ENCODE peak calls at places on chromosomes 6 and 20, in five cellular contexts. One of them, this sample, is unnamed.
A peak's percentile ranks its signal among the peaks of the same experiment; 100 is the strongest.

GRCh38 chr6:88814909-88815308 is 148.5 kb downstream of the RNGTT start:
- DNase-seq in K562: no peak
- DNase-seq in HepG2: peak; percentile 33
- DNase-seq in endothelial cell of umbilical vein: no peak
- DNase-seq in GM12878: no peak
- DNase-seq in this sample: peak; percentile 7

GRCh38 chr6:158737710-158738615 is 81.2 kb downstream of the EZR start:
- DNase-seq in K562: no peak
- DNase-seq in HepG2: no peak
- DNase-seq in endothelial cell of umbilical vein: no peak
- DNase-seq in GM12878: no peak
- DNase-seq in this sample: peak; percentile 47

GRCh38 chr6:17305219-17306001 is 24.2 kb downstream of the RBM24 start:
- DNase-seq in K562: no peak
- DNase-seq in HepG2: no peak
- DNase-seq in endothelial cell of umbilical vein: no peak
- DNase-seq in GM12878: no peak
- DNase-seq in this sample: no peak

GRCh38 chr6:170152989-170153388 is 137.9 kb downstream of the DLL1 start:
- DNase-seq in K562: peak; percentile 28
- DNase-seq in HepG2: peak; percentile 32
- DNase-seq in endothelial cell of umbilical vein: no peak
- DNase-seq in GM12878: no peak
- DNase-seq in this sample: no peak

GRCh38 chr6:14711056-14711703 is 534.7 kb upstream of the JARID2 start:
- DNase-seq in K562: peak; percentile 76
- DNase-seq in HepG2: peak; percentile 28
- DNase-seq in endothelial cell of umbilical vein: no peak
- DNase-seq in GM12878: no peak
- DNase-seq in this sample: peak; percentile 19

GRCh38 chr6:52227495-52227894 is 16.8 kb downstream of the IL17F start:
- DNase-seq in K562: no peak
- DNase-seq in HepG2: no peak
- DNase-seq in endothelial cell of umbilical vein: no peak
- DNase-seq in GM12878: peak; percentile 94
- DNase-seq in this sample: no peak

GRCh38 chr6:86031713-86032112 is 389.0 kb upstream of the SYNCRIP start:
- DNase-seq in K562: no peak
- DNase-seq in HepG2: no peak
- DNase-seq in endothelial cell of umbilical vein: no peak
- DNase-seq in GM12878: no peak
- DNase-seq in this sample: no peak

GRCh38 chr6:13413906-13414555 is 73.4 kb downstream of the GFOD1 start:
- DNase-seq in K562: no peak
- DNase-seq in HepG2: no peak
- DNase-seq in endothelial cell of umbilical vein: no peak
- DNase-seq in GM12878: no peak
- DNase-seq in this sample: no peak

GRCh38 chr20:21182832-21183563 is 57.1 kb downstream of the KIZ start:
- DNase-seq in K562: no peak
- DNase-seq in HepG2: no peak
- DNase-seq in endothelial cell of umbilical vein: no peak
- DNase-seq in GM12878: no peak
- DNase-seq in this sample: no peak

GRCh38 chr6:43205849-43206248 is 23.4 kb downstream of the DNPH1 start:
- DNase-seq in K562: no peak
- DNase-seq in HepG2: no peak
- DNase-seq in endothelial cell of umbilical vein: no peak
- DNase-seq in GM12878: no peak
- DNase-seq in this sample: no peak

GRCh38 chr6:4606681-4607025 is 169.6 kb upstream of the CDYL start:
- DNase-seq in K562: no peak
- DNase-seq in HepG2: no peak
- DNase-seq in endothelial cell of umbilical vein: no peak
- DNase-seq in GM12878: no peak
- DNase-seq in this sample: no peak

GRCh38 chr6:56359201-56359899 is 112.0 kb upstream of the COL21A1 start:
- DNase-seq in K562: peak; percentile 63
- DNase-seq in HepG2: peak; percentile 74
- DNase-seq in endothelial cell of umbilical vein: peak; percentile 83
- DNase-seq in GM12878: peak; percentile 26
- DNase-seq in this sample: peak; percentile 47

GRCh38 chr6:142271476-142271875 is 30.3 kb upstream of the ADGRG6 start:
- DNase-seq in K562: no peak
- DNase-seq in HepG2: no peak
- DNase-seq in endothelial cell of umbilical vein: no peak
- DNase-seq in GM12878: no peak
- DNase-seq in this sample: no peak

GRCh38 chr6:3750324-3751018 is 1.0 kb downstream of the PXDC1 start:
- DNase-seq in K562: peak; percentile 57
- DNase-seq in HepG2: peak; percentile 62
- DNase-seq in endothelial cell of umbilical vein: peak; percentile 70
- DNase-seq in GM12878: no peak
- DNase-seq in this sample: no peak

GRCh38 chr6:154284313-154284853 is 72.2 kb downstream of the IPCEF1 start:
- DNase-seq in K562: no peak
- DNase-seq in HepG2: no peak
- DNase-seq in endothelial cell of umbilical vein: no peak
- DNase-seq in GM12878: no peak
- DNase-seq in this sample: no peak

GRCh38 chr6:147507162-147508072 is 1.1 kb upstream of the SAMD5 start:
- DNase-seq in K562: peak; percentile 20
- DNase-seq in HepG2: no peak
- DNase-seq in endothelial cell of umbilical vein: peak; percentile 26
- DNase-seq in GM12878: no peak
- DNase-seq in this sample: peak; percentile 20

GRCh38 chr6:147510949-147511590 is 2.6 kb downstream of the SAMD5 start:
- DNase-seq in K562: no peak
- DNase-seq in HepG2: peak; percentile 13
- DNase-seq in endothelial cell of umbilical vein: no peak
- DNase-seq in GM12878: no peak
- DNase-seq in this sample: peak; percentile 6

GRCh38 chr6:147509900-147510299 is 1.4 kb downstream of the SAMD5 start:
- DNase-seq in K562: no peak
- DNase-seq in HepG2: peak; percentile 7
- DNase-seq in endothelial cell of umbilical vein: peak; percentile 20
- DNase-seq in GM12878: no peak
- DNase-seq in this sample: no peak

GRCh38 chr6:147508073-147508870 is at the start of gene SAMD5:
- DNase-seq in K562: peak; percentile 89
- DNase-seq in HepG2: peak; percentile 4
- DNase-seq in endothelial cell of umbilical vein: peak; percentile 82
- DNase-seq in GM12878: no peak
- DNase-seq in this sample: peak; percentile 62

GRCh38 chr6:147508871-147509608 is 550 bp downstream of the SAMD5 start:
- DNase-seq in K562: peak; percentile 52
- DNase-seq in HepG2: no peak
- DNase-seq in endothelial cell of umbilical vein: peak; percentile 10
- DNase-seq in GM12878: no peak
- DNase-seq in this sample: peak; percentile 3
- TF ChIP-seq MYC in K562: no peak
- TF ChIP-seq MYC in HepG2: no peak
- TF ChIP-seq MYC in endothelial cell of umbilical vein: no peak
- TF ChIP-seq MYC in GM12878: no peak
- TF ChIP-seq MYC in this sample: no peak

DNA sequence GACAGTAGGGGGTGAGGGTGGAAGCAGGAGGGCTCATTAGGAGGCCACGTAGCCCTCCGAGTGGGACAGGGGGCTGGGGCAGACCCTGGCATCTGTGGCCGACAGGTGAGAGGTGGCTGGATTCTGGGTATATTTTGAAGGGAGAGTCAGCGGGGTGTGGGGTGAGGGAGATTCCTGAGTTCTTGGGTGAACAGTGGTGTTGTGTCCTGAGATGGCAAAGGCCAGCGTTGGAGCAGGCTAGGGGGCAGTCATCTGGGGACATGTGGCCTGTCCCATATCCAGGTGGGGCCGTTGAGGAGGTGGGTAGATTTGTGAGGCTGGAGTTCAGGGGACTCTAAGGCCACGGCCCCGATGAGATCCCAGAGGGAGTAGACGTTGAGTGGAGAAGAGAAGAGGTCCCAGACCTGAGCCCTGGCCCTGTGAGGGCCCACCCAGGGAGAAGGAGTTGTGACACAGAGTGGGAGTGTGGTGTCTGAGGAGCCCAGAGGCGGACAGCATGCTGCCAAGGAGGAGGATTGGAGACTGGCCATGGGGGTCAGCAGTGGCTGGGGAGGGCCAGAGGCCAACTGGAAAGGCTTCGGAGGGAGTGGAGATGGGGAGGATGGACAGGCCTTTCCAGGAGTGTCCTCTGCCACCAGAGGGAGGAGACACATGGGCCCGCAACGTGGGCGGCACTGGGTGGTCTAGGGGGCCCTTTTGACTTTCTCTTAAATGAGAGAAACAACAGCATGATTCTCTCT is 19.6 kb downstream of the PACSIN1 start:
- DNase-seq in K562: no peak
- DNase-seq in HepG2: no peak
- DNase-seq in endothelial cell of umbilical vein: no peak
- DNase-seq in GM12878: no peak
- DNase-seq in this sample: no peak
- H3K4me2 ChIP-seq in K562: no peak overlapping the region
- H3K4me2 ChIP-seq in HepG2: no peak overlapping the region
- H3K4me2 ChIP-seq in endothelial cell of umbilical vein: no peak overlapping the region
- H3K4me2 ChIP-seq in GM12878: no peak overlapping the region
- H3K4me2 ChIP-seq in this sample: no peak overlapping the region

GRCh38 chr20:34705383-34706021 is 1.4 kb downstream of the TP53INP2 start:
- DNase-seq in K562: peak; percentile 29
- DNase-seq in HepG2: peak; percentile 73
- DNase-seq in endothelial cell of umbilical vein: peak; percentile 58
- DNase-seq in GM12878: no peak
- DNase-seq in this sample: peak; percentile 65
- TF ChIP-seq CTCF in K562: peak; percentile 53
- TF ChIP-seq CTCF in HepG2: peak; percentile 70
- TF ChIP-seq CTCF in endothelial cell of umbilical vein: no peak
- TF ChIP-seq CTCF in GM12878: peak; percentile 12
- TF ChIP-seq CTCF in this sample: peak; percentile 28

DNA sequence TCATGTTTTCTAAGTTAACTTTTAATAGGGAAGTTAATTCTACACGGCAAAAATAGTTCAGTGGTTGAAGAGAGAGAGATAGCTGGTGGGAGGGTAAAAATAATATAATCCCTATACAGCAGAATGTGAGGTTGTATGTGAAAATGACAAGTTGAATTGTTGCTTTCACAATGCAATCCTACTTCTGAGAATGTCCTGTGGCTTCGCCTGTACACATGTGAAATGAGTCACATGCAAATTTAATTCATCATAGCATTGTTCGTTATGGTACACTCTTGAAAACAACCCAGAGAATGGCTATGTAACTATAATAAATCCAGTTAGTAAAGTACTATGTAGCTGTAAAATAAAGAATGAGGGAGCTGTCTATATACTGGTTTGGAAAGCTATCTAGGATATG is 46.1 kb upstream of the HINT3 start:
- DNase-seq in K562: no peak
- DNase-seq in HepG2: no peak
- DNase-seq in endothelial cell of umbilical vein: peak; percentile 28
- DNase-seq in GM12878: peak; percentile 68
- DNase-seq in this sample: no peak
- TF ChIP-seq MYC in K562: no peak
- TF ChIP-seq MYC in HepG2: no peak
- TF ChIP-seq MYC in endothelial cell of umbilical vein: no peak
- TF ChIP-seq MYC in GM12878: no peak
- TF ChIP-seq MYC in this sample: no peak

DNA sequence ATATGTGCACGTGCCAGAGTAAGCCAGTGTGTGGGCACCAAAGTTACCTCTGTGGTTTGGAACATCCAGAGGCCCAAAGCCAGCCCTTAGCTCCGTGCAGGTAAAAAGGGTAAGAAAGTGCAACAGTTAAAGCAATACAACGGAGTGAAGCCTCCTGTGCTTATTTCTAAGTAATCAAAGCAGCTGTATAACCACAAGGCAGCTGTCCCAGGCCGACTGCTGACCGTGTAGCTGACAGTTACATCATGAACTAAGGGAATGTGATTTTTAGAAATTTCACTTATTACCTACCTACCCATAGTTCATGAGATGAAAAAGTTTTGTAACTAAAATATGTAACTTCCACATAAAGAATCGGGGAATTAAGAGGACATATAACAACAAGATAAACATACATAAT is 121.2 kb upstream of the QKI start:
- DNase-seq in K562: no peak
- DNase-seq in HepG2: no peak
- DNase-seq in endothelial cell of umbilical vein: no peak
- DNase-seq in GM12878: no peak
- DNase-seq in this sample: no peak
- H3K4me2 ChIP-seq in K562: no peak overlapping the region
- H3K4me2 ChIP-seq in HepG2: no peak overlapping the region
- H3K4me2 ChIP-seq in endothelial cell of umbilical vein: no peak overlapping the region
- H3K4me2 ChIP-seq in GM12878: no peak overlapping the region
- H3K4me2 ChIP-seq in this sample: no peak overlapping the region

DNA sequence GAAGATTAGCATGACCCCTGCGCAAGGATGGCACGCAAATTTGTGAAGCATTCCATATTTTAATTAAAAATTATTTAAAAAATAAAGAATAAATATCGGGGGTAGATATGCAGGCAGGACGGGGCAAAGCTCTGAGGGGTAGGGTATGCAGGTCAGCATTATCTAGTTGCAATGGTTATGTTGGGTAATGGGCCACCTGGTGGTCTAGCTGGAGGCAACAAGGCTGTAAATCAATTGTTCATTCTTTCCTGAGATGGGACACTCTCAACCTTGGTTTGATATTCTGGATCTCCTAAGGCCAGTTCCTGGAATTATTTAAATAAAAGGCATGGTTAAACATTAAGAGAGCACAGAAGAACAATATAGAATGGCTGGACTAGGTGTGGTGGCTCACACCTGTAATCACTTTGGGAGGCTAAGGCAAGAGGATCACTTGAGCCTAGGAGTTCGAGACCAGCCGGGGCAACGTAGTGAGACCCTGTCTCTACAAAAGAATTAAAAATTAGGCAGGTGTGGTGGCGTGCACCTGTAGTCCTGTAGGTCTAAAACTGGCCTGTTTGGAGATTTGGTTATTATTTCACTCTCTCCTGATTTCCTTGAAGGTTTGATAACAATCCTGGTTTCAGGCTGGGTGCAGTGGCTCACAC is 15.5 kb downstream of the SRSF6 start:
- DNase-seq in K562: no peak
- DNase-seq in HepG2: no peak
- DNase-seq in endothelial cell of umbilical vein: no peak
- DNase-seq in GM12878: no peak
- DNase-seq in this sample: no peak
- TF ChIP-seq CTCF in K562: no peak
- TF ChIP-seq CTCF in HepG2: peak; percentile 33
- TF ChIP-seq CTCF in endothelial cell of umbilical vein: no peak
- TF ChIP-seq CTCF in GM12878: no peak
- TF ChIP-seq CTCF in this sample: no peak

DNA sequence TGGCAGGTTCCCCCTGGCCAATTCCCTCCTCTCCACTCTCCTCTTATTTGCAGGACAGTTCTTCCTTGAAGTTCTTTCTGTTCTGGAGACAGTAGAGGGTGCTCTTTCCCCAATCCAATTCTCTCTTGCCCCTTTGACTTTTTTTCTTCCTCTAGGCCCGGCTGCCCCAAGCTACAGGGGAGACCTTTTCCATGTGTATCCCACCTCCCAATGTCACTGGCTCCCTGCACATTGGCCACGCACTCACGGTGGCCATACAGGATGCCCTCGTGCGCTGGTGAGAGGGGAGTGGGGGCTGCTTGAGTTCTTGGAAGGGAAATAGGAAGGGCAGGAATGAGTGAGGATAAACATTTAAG is 1.5 kb downstream of the VARS2 start:
- DNase-seq in K562: peak; percentile 70
- DNase-seq in HepG2: peak; percentile 76
- DNase-seq in endothelial cell of umbilical vein: peak; percentile 75
- DNase-seq in GM12878: no peak
- DNase-seq in this sample: peak; percentile 65
- TF ChIP-seq MYC in K562: no peak
- TF ChIP-seq MYC in HepG2: no peak
- TF ChIP-seq MYC in endothelial cell of umbilical vein: no peak
- TF ChIP-seq MYC in GM12878: no peak
- TF ChIP-seq MYC in this sample: no peak

GRCh38 chr6:26124550-26125014 is 37.4 kb downstream of the HFE start:
- DNase-seq in K562: no peak
- DNase-seq in HepG2: no peak
- DNase-seq in endothelial cell of umbilical vein: no peak
- DNase-seq in GM12878: no peak
- DNase-seq in this sample: no peak
- H3K4me2 ChIP-seq in K562: peak overlapping the region; percentile 93
- H3K4me2 ChIP-seq in HepG2: peak overlapping the region; percentile 82
- H3K4me2 ChIP-seq in endothelial cell of umbilical vein: peak overlapping the region; percentile 95
- H3K4me2 ChIP-seq in GM12878: peak overlapping the region; percentile 28
- H3K4me2 ChIP-seq in this sample: peak overlapping the region; percentile 73

This sample was measured in A549.